ENCODE peak calls at places on chromosomes 13 and 19, in seven cellular contexts. V is endodermal cell, K is fibroblast of villous mesenchyme, O is heart right ventricle, P is left lung, G is body of pancreas, D is fibroblast of pulmonary artery. N is an unnamed sample.

GRCh38 chr19:19324059-19324755 is 3.6 kb downstream of the MAU2 start:
- DNase-seq in V (no peak), K (no peak), O (no peak), P (no peak), G (no peak), D (no peak), N (no peak)

GRCh38 chr13:110713642-110713952 is at the start of gene ING1:
- DNase-seq in V (no peak), K (no peak), O (no peak), P (no peak), G (no peak), D (no peak), N (no peak)

GRCh38 chr19:9323557-9323918 is 441 bp upstream of the ZNF559 start:
- DNase-seq in V (no peak), K (peak; percentile 82), O (peak; percentile 83), P (peak; percentile 70), G (peak; percentile 73), D (peak; percentile 88), N (peak; percentile 71)

GRCh38 chr13:43303040-43303729 is 279.8 kb downstream of the DNAJC15 start:
- DNase-seq in V (peak; percentile 86), K (peak; percentile 84), O (peak; percentile 63), P (peak; percentile 39), G (peak; percentile 80), D (peak; percentile 80), N (peak; percentile 38)

GRCh38 chr19:23474761-23475160 is 79.5 kb upstream of the ZNF91 start:
- DNase-seq in V (no peak), K (no peak), O (no peak), P (no peak), G (no peak), D (no peak), N (no peak)

GRCh38 chr19:10173527-10173926 is 21.2 kb downstream of the DNMT1 start:
- DNase-seq in V (no peak), K (peak; percentile 37), O (no peak), P (no peak), G (no peak), D (peak; percentile 32), N (peak; percentile 29)

GRCh38 chr19:56086671-56087430 is 34.2 kb downstream of the ZNF787 start:
- DNase-seq in V (peak; percentile 55), K (no peak), O (no peak), P (no peak), G (no peak), D (no peak), N (no peak)

GRCh38 chr19:31294189-31294588 is 55.0 kb downstream of the TSHZ3 start:
- DNase-seq in V (no peak), K (no peak), O (no peak), P (peak; percentile 26), G (no peak), D (no peak), N (no peak)

GRCh38 chr19:49359851-49360845 is 2.1 kb downstream of the TEAD2 start:
- DNase-seq in V (peak; percentile 26), K (no peak), O (no peak), P (no peak), G (no peak), D (no peak), N (no peak)

GRCh38 chr19:49362926-49363264 is 679 bp upstream of the TEAD2 start:
- DNase-seq in V (no peak), K (peak; percentile 56), O (peak; percentile 62), P (peak; percentile 49), G (peak; percentile 38), D (peak; percentile 53), N (no peak)

GRCh38 chr19:49363265-49364082 is at the start of gene DKKL1:
- DNase-seq in V (peak; percentile 100), K (peak; percentile 100), O (peak; percentile 99), P (peak; percentile 99), G (peak; percentile 100), D (peak; percentile 100), N (peak; percentile 99)

GRCh38 chr19:49362048-49362925 is at the start of gene TEAD2:
- DNase-seq in V (peak; percentile 92), K (peak; percentile 66), O (peak; percentile 90), P (peak; percentile 79), G (peak; percentile 66), D (peak; percentile 50), N (peak; percentile 54)

DNA sequence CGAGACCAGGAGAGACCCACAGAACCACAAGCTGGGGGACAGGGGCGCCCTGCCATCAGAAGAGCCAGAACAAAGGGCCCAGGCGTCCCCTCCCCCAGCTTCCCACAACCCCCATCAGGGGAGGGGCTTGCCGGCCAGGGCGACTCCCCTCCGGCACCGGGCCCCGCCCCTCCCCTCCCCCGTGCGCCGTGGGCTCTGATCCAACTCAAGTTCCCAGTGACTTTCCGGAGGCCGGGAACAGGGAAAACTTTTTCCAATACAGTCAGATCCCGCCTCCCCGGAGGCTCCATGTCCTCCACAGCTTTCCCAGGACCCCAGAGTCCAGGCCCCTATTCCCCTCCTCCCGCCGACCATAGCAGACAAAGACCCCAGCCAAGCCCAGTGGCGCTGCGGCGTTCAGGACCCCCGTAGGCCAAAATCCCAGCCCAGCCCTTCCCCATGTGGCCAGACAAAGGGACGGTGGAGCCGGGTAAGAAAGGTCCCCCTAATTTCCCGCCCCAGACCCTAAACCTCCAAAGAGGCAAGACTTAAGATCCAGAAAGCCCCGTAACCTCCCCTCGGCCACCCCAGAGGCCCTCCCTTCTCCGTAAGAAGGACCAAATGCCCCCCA is 673 bp downstream of the TEAD2 start:
- DNase-seq in V (peak; percentile 90), K (peak; percentile 91), O (peak; percentile 92), P (peak; percentile 82), G (peak; percentile 77), D (peak; percentile 88), N (peak; percentile 62)
- TF ChIP-seq CTCF in V (no peak), K (no peak), O (no peak), P (no peak), G (no peak), D (no peak), N (no peak)

GRCh38 chr19:4583961-4584669 is 24.6 kb upstream of the SEMA6B start:
- DNase-seq in V (peak; percentile 91), K (peak; percentile 42), O (no peak), P (no peak), G (no peak), D (peak; percentile 44), N (peak; percentile 56)
- H3K4me3 ChIP-seq in V (peak overlapping the region; percentile 74), K (peak overlapping the region; percentile 65), O (peak overlapping the region; percentile 66), P (peak overlapping the region; percentile 6), G (no peak overlapping the region), D (peak overlapping the region; percentile 59), N (peak overlapping the region; percentile 39)

DNA sequence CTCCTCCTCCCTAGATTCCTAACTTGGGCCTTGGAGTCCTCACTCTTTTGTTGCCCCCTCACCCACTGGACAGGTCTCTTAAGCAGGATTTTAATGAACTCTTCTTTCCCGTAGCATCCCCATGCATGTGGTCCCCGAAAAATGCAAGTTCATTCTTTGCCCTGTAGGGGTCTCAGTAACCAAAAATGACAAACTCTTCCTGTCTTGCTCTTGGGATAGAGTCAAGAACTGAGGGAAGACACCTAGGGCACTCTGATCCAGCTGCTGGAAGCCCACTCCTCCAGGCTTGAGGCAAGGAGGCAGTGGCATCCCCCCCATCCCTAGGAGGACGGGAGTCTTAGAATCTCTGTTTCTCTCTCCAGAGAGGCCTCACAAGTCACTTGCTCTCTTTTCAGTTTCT is 987.0 kb downstream of the DIAPH3 start:
- DNase-seq in V (peak; percentile 49), K (no peak), O (no peak), P (no peak), G (no peak), D (peak; percentile 1), N (no peak)
- TF ChIP-seq CTCF in V (peak; percentile 66), K (peak; percentile 7), O (peak; percentile 11), P (no peak), G (no peak), D (peak; percentile 15), N (no peak)

DNA sequence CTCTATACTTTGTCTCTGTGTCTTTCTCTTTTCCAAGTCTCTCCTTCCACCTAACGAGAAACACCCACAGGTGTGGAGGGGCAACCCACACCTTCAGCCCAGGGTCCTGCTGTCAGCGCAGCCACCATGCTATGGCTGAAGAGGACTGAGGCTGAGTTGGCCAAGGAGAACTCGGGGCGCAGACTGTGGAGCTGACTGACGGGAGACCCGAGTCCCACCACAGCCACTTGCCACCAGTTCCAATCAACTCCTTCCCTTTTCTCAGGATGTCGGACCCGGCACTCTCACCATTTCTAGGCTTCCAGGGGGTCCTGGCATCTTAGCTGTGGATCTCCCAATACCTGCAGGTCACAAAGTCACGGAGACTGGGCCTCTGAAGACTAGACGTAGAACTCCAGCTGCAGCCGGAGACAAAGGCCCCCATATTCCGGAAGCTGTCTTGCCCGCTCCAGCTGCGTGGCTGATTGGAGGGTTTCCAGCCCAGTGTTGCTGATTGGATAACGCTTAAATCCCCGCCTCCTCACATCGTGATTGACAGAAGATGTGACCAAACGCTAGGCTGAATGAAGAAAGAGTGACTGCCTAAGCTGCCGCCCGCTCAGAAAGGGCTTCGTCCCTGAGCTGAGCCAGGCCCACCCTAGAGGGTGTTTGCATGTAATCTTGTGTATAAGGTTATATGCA is 63.6 kb downstream of the ZNF429 start:
- DNase-seq in V (no peak), K (peak; percentile 94), O (peak; percentile 94), P (peak; percentile 90), G (peak; percentile 93), D (peak; percentile 15), N (peak; percentile 67)
- H3K4me3 ChIP-seq in V (no peak overlapping the region), K (peak overlapping the region; percentile 64), O (peak overlapping the region; percentile 38), P (peak overlapping the region; percentile 64), G (no peak overlapping the region), D (no peak overlapping the region), N (peak overlapping the region; percentile 37)

GRCh38 chr19:40392894-40393517 is 3.0 kb upstream of the HIPK4 start:
- DNase-seq in V (no peak), K (no peak), O (no peak), P (peak; percentile 59), G (peak; percentile 25), D (no peak), N (peak; percentile 72)
- TF ChIP-seq CTCF in V (peak; percentile 20), K (peak; percentile 26), O (peak; percentile 20), P (no peak), G (peak; percentile 36), D (peak; percentile 15), N (peak; percentile 68)

DNA sequence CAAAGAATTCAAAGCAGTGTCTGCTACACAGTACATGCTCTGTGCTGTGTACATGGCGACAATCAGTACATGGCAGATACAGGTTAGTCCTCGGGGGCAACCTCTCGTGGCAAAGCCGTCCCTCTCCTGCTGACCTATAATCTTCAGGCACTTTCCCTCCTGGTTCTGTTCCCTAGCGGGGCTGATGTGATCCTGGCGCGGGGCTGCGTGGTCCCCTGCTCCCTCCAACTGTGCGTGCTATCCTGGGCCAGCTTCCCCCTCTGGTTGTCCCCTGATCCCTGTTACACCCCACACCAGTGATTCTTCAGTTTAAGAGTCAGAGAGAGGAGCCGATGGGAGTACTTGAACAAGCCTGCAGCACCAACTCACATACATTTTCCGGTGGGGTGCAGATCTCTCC is 12.1 kb downstream of the MAG start:
- DNase-seq in V (peak; percentile 36), K (no peak), O (no peak), P (no peak), G (no peak), D (no peak), N (no peak)
- H3K4me3 ChIP-seq in V (no peak overlapping the region), K (no peak overlapping the region), O (no peak overlapping the region), P (no peak overlapping the region), G (no peak overlapping the region), D (no peak overlapping the region), N (no peak overlapping the region)

GRCh38 chr13:46751811-46752635 is 44.9 kb downstream of the ESD start:
- DNase-seq in V (no peak), K (no peak), O (no peak), P (peak; percentile 40), G (peak; percentile 34), D (no peak), N (no peak)
- TF ChIP-seq CTCF in V (peak; percentile 14), K (peak; percentile 6), O (no peak), P (no peak), G (no peak), D (no peak), N (no peak)

N was measured in epithelial cell of esophagus.